ENCODE peak calls at places on chromosomes 12 and 14, in four cellular contexts. R is stomach, C is neural progenitor cell, W is hepatocyte. K is an unnamed sample. For H3K27me3, the result is how much of the 10 kb centered on the place peaks cover.

GRCh38 chr12:13444076-13444475 is 247.6 kb downstream of the EMP1 start:
- DNase-seq in W (no peak), R (no peak), C (no peak), K (no peak)

GRCh38 chr14:70702154-70702553 is 60.4 kb downstream of the TTC9 start:
- DNase-seq in W (no peak), C (no peak), R (no peak), K (no peak)

GRCh38 chr14:79702197-79702596 is 509.1 kb downstream of the DIO2 start:
- DNase-seq in C (no peak), R (no peak), W (no peak), K (no peak)

GRCh38 chr14:36773558-36773957 is 111.9 kb downstream of the PAX9 start:
- DNase-seq in C (no peak), W (no peak), R (no peak), K (no peak)

GRCh38 chr12:94305293-94305957 is 154.2 kb downstream of the CEP83 start:
- DNase-seq in R (no peak), W (no peak), C (no peak), K (no peak)

GRCh38 chr14:105059035-105059916 is 6.0 kb downstream of the GPR132 start:
- DNase-seq in W (no peak), C (peak), R (no peak), K (no peak)

GRCh38 chr12:45433441-45433868 is 217.6 kb downstream of the ANO6 start:
- DNase-seq in W (peak), C (peak), R (no peak), K (no peak)

GRCh38 chr14:63287661-63288483 is 30.9 kb downstream of the GPHB5 start:
- DNase-seq in R (no peak), C (no peak), W (no peak), K (no peak)

GRCh38 chr12:49868952-49869815 is 26.3 kb upstream of the BCDIN3D start:
- DNase-seq in R (peak), C (no peak), W (peak), K (peak)

GRCh38 chr12:71415336-71416231 is 24.0 kb upstream of the LGR5 start:
- DNase-seq in C (peak), R (no peak), W (peak), K (no peak)

GRCh38 chr12:62288328-62288727 is 28.1 kb downstream of the USP15 start:
- DNase-seq in R (no peak), W (no peak), C (no peak), K (no peak)

GRCh38 chr12:4858385-4858784 is 51.3 kb upstream of the KCNA1 start:
- DNase-seq in C (peak), W (peak), R (no peak), K (peak)

GRCh38 chr14:52298795-52299194 is 15.3 kb upstream of the PTGER2 start:
- DNase-seq in C (no peak), W (no peak), R (no peak), K (no peak)

GRCh38 chr14:22641851-22642250 is 2.3 kb downstream of the OR6J1 start:
- DNase-seq in W (peak), C (no peak), R (no peak), K (no peak)

GRCh38 chr14:67746927-67747326 is 45.2 kb downstream of the RDH12 start:
- DNase-seq in W (no peak), C (no peak), R (no peak), K (no peak)

GRCh38 chr14:99518441-99519346 is 37.5 kb downstream of the CCNK start:
- DNase-seq in R (peak), C (peak), W (peak), K (peak)

GRCh38 chr12:18837025-18837424 is 99.1 kb downstream of the CAPZA3 start:
- DNase-seq in C (no peak), R (no peak), W (no peak), K (no peak)

GRCh38 chr12:31002999-31003398 is 70.7 kb upstream of the DDX11 start:
- DNase-seq in C (no peak), R (no peak), W (no peak), K (no peak)

GRCh38 chr12:89417246-89417977 is 65.1 kb upstream of the DUSP6 start:
- DNase-seq in C (no peak), R (no peak), W (no peak), K (no peak)

GRCh38 chr14:99534863-99535262 is 53.7 kb downstream of the CCNK start:
- DNase-seq in R (no peak), W (no peak), C (peak), K (no peak)

GRCh38 chr12:92745874-92746553 is 43.2 kb downstream of the PLEKHG7 start:
- DNase-seq in R (peak), W (peak), C (no peak), K (peak)

GRCh38 chr12:55713721-55714120 is 2.1 kb upstream of the BLOC1S1 start:
- DNase-seq in R (no peak), C (no peak), W (no peak), K (no peak)

GRCh38 chr14:20857630-20858261 is 33.4 kb upstream of the RNASE3 start:
- DNase-seq in C (peak), R (peak), W (peak), K (peak)

GRCh38 chr12:33438890-33439586 is 581 bp downstream of the SYT10 start:
- DNase-seq in C (peak), R (no peak), W (peak), K (peak)

GRCh38 chr14:34018564-34019244 is 67.8 kb upstream of the EGLN3 start:
- DNase-seq in R (no peak), C (no peak), W (no peak), K (peak)

GRCh38 chr12:1855241-1855640 is 34.9 kb downstream of the LRTM2 start:
- DNase-seq in C (no peak), W (no peak), R (no peak), K (no peak)

GRCh38 chr14:85702937-85703336 is 173.0 kb downstream of the FLRT2 start:
- DNase-seq in C (no peak), R (no peak), W (peak), K (no peak)

GRCh38 chr12:43969882-43970281 is 134.0 kb downstream of the TMEM117 start:
- DNase-seq in R (no peak), W (no peak), C (no peak), K (no peak)

GRCh38 chr14:105138551-105139111 is 29.9 kb downstream of the JAG2 start:
- DNase-seq in W (no peak), R (no peak), C (no peak), K (no peak)

GRCh38 chr14:101732128-101732527 is 29.4 kb upstream of the PPP2R5C start:
- DNase-seq in W (no peak), C (no peak), R (no peak), K (no peak)

GRCh38 chr14:50697659-50698290 is 29.7 kb upstream of the SAV1 start:
- DNase-seq in R (no peak), C (no peak), W (no peak), K (no peak)

GRCh38 chr14:101496779-101497420 is 64.4 kb upstream of the DIO3 start:
- DNase-seq in W (no peak), R (peak), C (peak), K (no peak)

DNA sequence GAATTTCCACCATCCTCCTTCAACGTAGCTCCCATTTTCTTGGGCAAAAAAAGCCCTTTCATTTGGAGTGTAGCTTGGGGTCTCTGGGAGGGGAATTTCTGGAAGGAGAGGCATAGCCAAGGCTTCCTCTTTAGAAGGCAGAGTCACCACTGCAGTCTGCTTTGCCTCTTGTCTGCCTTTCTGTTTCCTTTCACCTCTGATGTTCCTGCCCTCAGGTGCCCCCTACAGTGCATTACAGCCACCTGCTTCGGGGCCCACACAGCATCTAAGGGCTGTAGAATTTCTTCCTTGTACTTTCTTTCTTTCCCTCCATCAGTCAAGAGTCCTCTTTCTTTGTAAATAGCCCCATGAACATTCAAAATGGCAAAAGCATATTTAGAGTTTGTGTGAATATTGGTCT is 1313.9 kb downstream of the TMEM121 start:
- DNase-seq in W (no peak), C (no peak), R (no peak), K (no peak)
- H3K27me3 ChIP-seq in W (under half), C (under half), R (under half), K (half or more)

DNA sequence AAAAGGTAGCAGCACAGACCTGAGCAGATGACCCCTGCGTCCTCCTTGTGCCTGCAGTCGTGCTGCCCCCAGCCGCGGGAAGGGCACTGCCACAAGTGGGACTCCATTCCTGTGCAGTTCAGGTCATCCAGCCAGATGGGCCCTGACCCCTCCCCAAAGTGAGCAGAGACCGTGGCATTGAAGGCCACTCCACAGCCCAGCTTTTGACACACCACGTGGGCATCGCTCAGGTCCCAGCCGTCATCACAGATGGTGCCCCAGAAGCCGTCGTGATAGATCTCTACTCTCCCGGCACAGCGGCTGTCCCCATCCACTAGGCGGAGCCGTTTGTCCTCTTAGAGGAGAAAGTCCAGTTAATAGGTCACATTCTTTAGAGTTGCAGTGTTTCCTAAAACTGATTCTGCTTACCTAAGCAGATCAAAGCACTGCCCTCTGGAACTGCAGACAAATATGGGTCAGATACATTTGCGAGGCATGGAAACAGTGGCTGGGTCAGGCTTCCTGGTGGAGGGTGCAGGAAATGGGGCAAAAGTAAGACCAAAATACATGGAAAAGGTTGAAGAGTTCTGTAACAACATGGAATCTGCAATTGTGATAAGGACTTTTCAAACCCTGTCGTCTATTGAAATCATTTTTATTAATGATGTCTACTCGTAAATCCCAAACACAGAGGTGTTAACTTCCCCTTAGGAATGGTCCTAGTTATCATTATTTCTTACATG is 69.4 kb downstream of the CD163L1 start:
- DNase-seq in W (peak), R (no peak), C (peak), K (no peak)
- TF ChIP-seq CTCF in W (peak), R (no peak), C (peak), K (no peak)

GRCh38 chr14:93969082-93969828 is 7.1 kb downstream of the ASB2 start:
- DNase-seq in W (no peak), R (no peak), C (no peak), K (no peak)

GRCh38 chr14:93971635-93972027 is 4.7 kb downstream of the ASB2 start:
- DNase-seq in W (no peak), C (no peak), R (no peak), K (no peak)

GRCh38 chr14:93972618-93973205 is 3.7 kb downstream of the ASB2 start:
- DNase-seq in W (no peak), R (no peak), C (no peak), K (no peak)

GRCh38 chr14:93970589-93970966 is 5.8 kb downstream of the ASB2 start:
- DNase-seq in C (peak), R (peak), W (no peak), K (no peak)

DNA sequence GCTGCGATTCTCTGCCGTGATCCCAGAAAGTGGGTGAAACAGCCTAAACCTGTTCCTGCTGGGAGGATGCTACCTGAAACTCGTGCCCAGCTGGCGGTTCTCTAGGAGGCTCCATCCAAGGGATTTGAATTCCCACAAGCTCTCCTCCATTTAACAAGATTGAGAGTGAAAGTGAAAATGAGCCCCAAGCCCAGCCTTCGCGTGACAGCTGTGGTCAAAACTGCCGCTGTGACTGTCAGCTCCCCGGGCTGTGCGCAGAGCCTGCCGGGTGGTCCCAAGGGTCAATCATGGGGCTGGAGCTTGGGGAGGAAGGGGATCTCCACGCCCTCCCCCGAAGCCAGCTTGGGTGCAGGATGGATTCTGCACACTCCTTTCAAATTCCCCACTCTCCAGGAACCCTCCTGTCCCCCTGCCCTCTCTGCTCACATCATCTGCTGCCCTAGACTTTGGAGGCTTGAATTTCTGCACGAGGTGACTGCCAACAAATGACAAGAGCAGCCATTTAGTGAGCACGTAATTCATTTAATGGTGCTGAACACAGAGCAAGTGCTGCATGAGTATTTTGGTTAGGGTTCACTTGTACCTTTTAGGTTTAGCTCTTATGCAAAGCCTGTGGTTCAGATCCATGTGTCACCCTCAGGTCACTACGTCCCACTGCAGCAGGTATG is 5.3 kb downstream of the ASB2 start:
- DNase-seq in R (peak), W (no peak), C (no peak), K (no peak)
- H3K27ac ChIP-seq in R (peak), W (no peak), C (no peak), K (no peak)

GRCh38 chr12:100545092-100545491 is 28.4 kb upstream of the GAS2L3 start:
- DNase-seq in W (no peak), C (no peak), R (no peak), K (no peak)

GRCh38 chr12:100539209-100539608 is 34.3 kb upstream of the GAS2L3 start:
- DNase-seq in R (no peak), W (peak), C (peak), K (no peak)

GRCh38 chr12:100544165-100544564 is 29.3 kb upstream of the GAS2L3 start:
- DNase-seq in R (no peak), C (no peak), W (no peak), K (no peak)
- H3K27me3 ChIP-seq in R (under half), C (under half), W (under half), K (under half)

GRCh38 chr14:90785474-90785873 is 30.8 kb downstream of the TTC7B start:
- DNase-seq in C (no peak), W (no peak), R (peak), K (peak)
- TF ChIP-seq CTCF in C (peak), W (no peak), R (no peak), K (peak)

DNA sequence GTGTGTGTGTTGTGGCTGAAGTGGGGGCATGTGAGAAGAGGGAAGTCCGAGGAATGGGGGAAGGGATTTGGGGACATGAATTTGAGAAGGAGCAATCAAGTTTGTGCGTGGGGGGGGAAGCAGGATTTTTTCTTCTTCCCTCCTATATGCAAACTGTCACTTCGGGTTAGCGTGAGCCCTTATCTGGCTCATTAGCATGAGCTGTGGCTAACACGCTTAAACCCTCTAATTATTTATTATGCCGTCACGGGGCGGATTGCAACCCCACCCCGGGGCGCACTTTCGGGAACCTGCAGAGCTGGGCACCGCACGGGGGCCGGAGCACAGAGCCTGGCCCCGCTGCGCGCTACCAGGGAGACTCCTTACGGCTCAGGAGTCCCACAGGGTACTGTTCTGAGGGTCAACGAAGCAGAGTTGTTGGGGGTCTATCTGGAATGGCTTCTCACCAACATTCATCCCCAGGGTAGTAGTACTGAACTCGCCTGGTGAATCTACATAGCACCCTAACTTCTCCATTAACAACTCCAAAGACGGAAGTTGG is 6.5 kb upstream of the ASCL1 start:
- DNase-seq in C (peak), R (no peak), W (no peak), K (no peak)
- H3K27ac ChIP-seq in C (no peak), R (no peak), W (no peak), K (no peak)

GRCh38 chr12:54059668-54060067 is 6.0 kb downstream of the HOXC4 start:
- DNase-seq in W (no peak), R (no peak), C (no peak), K (no peak)
- H3K27me3 ChIP-seq in W (half or more), R (under half), C (half or more), K (half or more)

GRCh38 chr12:10365716-10366433 is 24.0 kb downstream of the KLRK1 start:
- DNase-seq in R (no peak), W (no peak), C (peak), K (no peak)
- TF ChIP-seq CTCF in R (no peak), W (no peak), C (no peak), K (peak)

GRCh38 chr12:131421506-131422184 is 289.2 kb upstream of the SFSWAP start:
- DNase-seq in C (no peak), W (no peak), R (no peak), K (no peak)

GRCh38 chr12:131425468-131425867 is 285.4 kb upstream of the SFSWAP start:
- DNase-seq in C (no peak), R (no peak), W (no peak), K (no peak)

GRCh38 chr12:131422185-131422515 is 288.7 kb upstream of the SFSWAP start:
- DNase-seq in R (no peak), C (no peak), W (no peak), K (no peak)

GRCh38 chr12:131422744-131423143 is 288.1 kb upstream of the SFSWAP start:
- DNase-seq in R (no peak), W (no peak), C (no peak), K (no peak)

GRCh38 chr12:131424270-131424669 is 286.6 kb upstream of the SFSWAP start:
- DNase-seq in W (no peak), R (no peak), C (no peak), K (no peak)
- H3K27ac ChIP-seq in W (no peak), R (no peak), C (no peak), K (no peak)

GRCh38 chr12:107318804-107319535 is 225.6 kb upstream of the CRY1 start:
- DNase-seq in R (no peak), C (peak), W (peak), K (no peak)
- H3K27me3 ChIP-seq in R (under half), C (half or more), W (half or more), K (under half)

K was measured in dorsolateral prefrontal cortex.